ENCODE peak calls at places on chromosomes 3 and 15, in seven cellular contexts. A, X, C, J, E, N and M are unnamed samples.

GRCh38 chr15:70427531-70428120 is 329.9 kb upstream of the TLE3 start:
- DNase-seq in A (peak), X (no peak), C (no peak), J (no peak), E (no peak), N (no peak), M (no peak)

GRCh38 chr3:171156455-171157005 is 130.0 kb upstream of the SLC2A2 start:
- DNase-seq in A (peak), X (no peak), C (no peak), J (no peak), E (no peak), N (no peak), M (no peak)

GRCh38 chr3:37163262-37164020 is 10.9 kb downstream of the LRRFIP2 start:
- DNase-seq in A (no peak), X (no peak), C (peak), J (peak), E (no peak), N (no peak), M (peak)

GRCh38 chr3:143203848-143204247 is 84.3 kb downstream of the CHST2 start:
- DNase-seq in A (peak), X (no peak), C (no peak), J (peak), E (no peak), N (no peak), M (no peak)

GRCh38 chr3:45553469-45553974 is 41.0 kb upstream of the LIMD1 start:
- DNase-seq in A (peak), X (peak), C (no peak), J (peak), E (no peak), N (peak), M (no peak)

GRCh38 chr15:82571722-82572222 is 31.5 kb upstream of the RPS17 start:
- DNase-seq in A (peak), X (no peak), C (peak), J (peak), E (no peak), N (peak), M (peak)

GRCh38 chr3:20997183-20997582 is 753.8 kb downstream of the ZNF385D start:
- DNase-seq in A (no peak), X (no peak), C (no peak), J (no peak), E (no peak), N (no peak), M (no peak)

GRCh38 chr3:81170298-81170697 is 591.1 kb downstream of the GBE1 start:
- DNase-seq in A (no peak), X (no peak), C (peak), J (no peak), E (no peak), N (no peak), M (peak)

GRCh38 chr15:96171271-96171739 is 159.2 kb upstream of the NR2F2 start:
- DNase-seq in A (no peak), X (no peak), C (peak), J (no peak), E (no peak), N (peak), M (peak)

GRCh38 chr3:159236306-159236705 is 434.5 kb downstream of the MFSD1 start:
- DNase-seq in A (no peak), X (no peak), C (no peak), J (peak), E (no peak), N (no peak), M (no peak)

GRCh38 chr3:42025388-42026138 is 63.7 kb upstream of the ULK4 start:
- DNase-seq in A (peak), X (peak), C (peak), J (peak), E (peak), N (peak), M (peak)

GRCh38 chr15:42385206-42385979 is 26.1 kb downstream of the CAPN3 start:
- DNase-seq in A (peak), X (peak), C (peak), J (peak), E (peak), N (peak), M (peak)

GRCh38 chr3:123116116-123116515 is 49.3 kb downstream of the PDIA5 start:
- DNase-seq in A (no peak), X (no peak), C (no peak), J (no peak), E (no peak), N (no peak), M (no peak)

GRCh38 chr3:45551214-45552010 is 43.1 kb upstream of the LIMD1 start:
- DNase-seq in A (peak), X (no peak), C (no peak), J (peak), E (peak), N (peak), M (no peak)

GRCh38 chr15:44325568-44325967 is 37.0 kb downstream of the GOLM2 start:
- DNase-seq in A (no peak), X (peak), C (peak), J (no peak), E (no peak), N (no peak), M (peak)

GRCh38 chr3:40445062-40445461 is 12.1 kb upstream of the RPL14 start:
- DNase-seq in A (no peak), X (no peak), C (no peak), J (no peak), E (no peak), N (no peak), M (no peak)

GRCh38 chr3:36701903-36702374 is 62.4 kb downstream of the DCLK3 start:
- DNase-seq in A (peak), X (no peak), C (no peak), J (peak), E (no peak), N (no peak), M (no peak)

GRCh38 chr3:187016639-187017345 is 86.5 kb downstream of the ST6GAL1 start:
- DNase-seq in A (peak), X (no peak), C (no peak), J (peak), E (no peak), N (peak), M (no peak)

GRCh38 chr3:31472479-31473390 is 60.0 kb upstream of the STT3B start:
- DNase-seq in A (peak), X (no peak), C (no peak), J (peak), E (no peak), N (no peak), M (no peak)

GRCh38 chr3:171809513-171810277 is 588 bp downstream of the PLD1 start:
- DNase-seq in A (peak), X (peak), C (peak), J (peak), E (no peak), N (peak), M (peak)

GRCh38 chr15:67850336-67850735 is 10.5 kb upstream of the RNU6-1 start:
- DNase-seq in A (no peak), X (no peak), C (no peak), J (no peak), E (no peak), N (no peak), M (no peak)
- H2AFZ ChIP-seq in A (no peak), X (no peak), C (no peak), J (no peak), E (no peak), N (no peak), M (peak)

DNA sequence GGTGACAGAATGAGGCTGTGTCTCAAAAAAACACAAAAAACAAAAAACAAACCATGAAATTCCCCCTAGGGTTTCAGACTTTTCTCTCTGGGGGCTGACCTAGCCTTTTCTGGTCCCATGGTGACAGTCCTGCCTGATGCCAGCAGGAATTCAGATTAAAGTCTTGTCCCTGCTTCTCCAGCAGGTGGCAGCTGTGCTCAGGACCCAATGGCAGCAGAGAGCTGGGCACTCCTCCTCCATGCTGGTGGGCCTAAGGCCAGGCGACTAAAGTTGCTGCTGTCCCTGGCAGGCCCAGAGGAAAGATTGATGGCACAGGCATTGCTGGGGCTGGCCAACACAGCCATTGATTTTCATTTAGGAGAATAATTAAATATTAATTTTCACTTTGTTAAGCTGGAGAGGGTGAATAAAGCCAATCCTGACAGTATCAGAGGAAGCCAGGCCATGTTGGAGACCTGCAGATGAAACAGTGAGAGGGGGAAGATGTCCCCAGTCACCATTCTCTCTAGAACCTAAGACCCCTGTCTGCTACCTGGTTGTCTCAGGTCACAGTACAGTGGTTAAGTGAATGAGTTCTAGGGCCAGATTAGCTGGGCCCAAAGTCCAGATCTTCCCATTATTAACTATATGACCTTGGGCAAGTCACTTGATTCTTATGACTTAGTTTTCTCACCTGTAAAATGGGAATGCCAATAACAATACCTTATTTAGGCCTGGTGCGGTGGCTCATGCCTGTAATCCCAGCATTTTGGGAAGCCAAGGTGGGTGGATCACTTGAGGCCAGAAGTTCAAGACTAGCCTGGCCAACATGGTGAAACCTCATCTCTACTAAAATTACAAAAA is 7.1 kb downstream of the CELF6 start:
- DNase-seq in A (peak), X (peak), C (peak), J (peak), E (peak), N (peak), M (peak)
- TF ChIP-seq EZH2phosphoT487 in A (no peak), X (no peak), C (no peak), J (no peak), E (no peak), N (no peak), M (no peak)

DNA sequence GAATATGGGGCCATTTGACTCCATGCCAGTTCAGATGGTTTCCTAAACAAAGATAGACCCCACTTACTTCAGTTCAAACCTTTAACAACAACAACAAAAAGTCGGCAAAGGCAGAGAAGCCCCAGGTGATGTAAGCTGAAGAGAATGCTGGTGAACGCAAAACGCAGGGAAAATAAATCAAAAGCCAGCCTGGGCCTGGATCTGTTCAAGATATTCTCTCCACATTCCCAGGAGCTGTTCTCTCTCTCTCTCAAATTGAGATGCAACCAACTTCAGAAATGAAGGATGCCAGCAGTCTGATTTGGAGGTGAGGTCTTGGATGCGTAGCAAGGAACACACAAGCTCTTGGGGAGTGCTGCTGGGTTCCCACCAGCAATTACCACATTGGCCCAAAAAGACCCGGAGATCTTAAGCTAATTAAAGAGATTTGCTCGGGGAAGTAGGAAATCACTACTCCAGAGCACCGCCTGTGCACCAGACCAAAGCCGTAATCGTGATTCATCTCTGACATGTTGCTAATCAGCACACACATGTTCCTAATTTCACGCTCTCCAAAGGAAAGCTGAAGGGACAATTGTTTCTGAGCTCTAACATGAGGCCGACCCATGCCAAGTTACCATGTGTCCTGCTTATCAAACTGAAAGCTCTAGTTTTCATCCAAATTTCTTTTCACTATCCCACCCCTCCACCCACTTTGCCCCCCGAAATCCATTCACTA is 37.1 kb downstream of the IL17RD start:
- DNase-seq in A (no peak), X (no peak), C (no peak), J (peak), E (no peak), N (peak), M (no peak)
- TF ChIP-seq EZH2 in A (no peak), X (no peak), C (no peak), J (no peak), E (no peak), N (no peak), M (no peak)

GRCh38 chr15:66524801-66525200 is 19.7 kb downstream of the ZWILCH start:
- DNase-seq in A (no peak), X (no peak), C (no peak), J (no peak), E (no peak), N (no peak), M (no peak)

GRCh38 chr15:66523926-66524325 is 18.8 kb downstream of the ZWILCH start:
- DNase-seq in A (no peak), X (no peak), C (no peak), J (no peak), E (no peak), N (no peak), M (no peak)
- H2AFZ ChIP-seq in A (no peak), X (no peak), C (no peak), J (no peak), E (no peak), N (no peak), M (no peak)

DNA sequence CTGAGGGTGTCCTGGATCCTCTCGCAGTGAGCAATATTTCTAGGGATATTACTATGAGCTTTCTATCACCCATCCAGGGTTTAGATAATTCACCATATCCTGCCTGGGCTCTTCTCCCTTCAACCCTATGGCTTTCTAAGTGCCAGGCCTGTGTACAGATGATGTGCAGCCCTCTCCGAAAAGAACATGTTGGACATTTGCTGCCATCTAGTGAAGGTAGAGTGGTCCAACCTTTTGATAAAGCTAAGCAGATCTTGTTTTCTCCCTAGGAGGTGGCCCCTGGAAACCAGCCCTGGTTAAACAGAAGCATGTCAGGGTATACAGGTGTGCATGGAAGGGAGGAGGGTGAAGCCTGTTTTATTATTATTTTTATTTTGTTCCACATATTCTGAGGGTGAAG is 27.9 kb upstream of the SCN10A start:
- DNase-seq in A (peak), X (no peak), C (peak), J (peak), E (peak), N (peak), M (peak)
- TF ChIP-seq EZH2phosphoT487 in A (no peak), X (no peak), C (no peak), J (no peak), E (no peak), N (no peak), M (no peak)

DNA sequence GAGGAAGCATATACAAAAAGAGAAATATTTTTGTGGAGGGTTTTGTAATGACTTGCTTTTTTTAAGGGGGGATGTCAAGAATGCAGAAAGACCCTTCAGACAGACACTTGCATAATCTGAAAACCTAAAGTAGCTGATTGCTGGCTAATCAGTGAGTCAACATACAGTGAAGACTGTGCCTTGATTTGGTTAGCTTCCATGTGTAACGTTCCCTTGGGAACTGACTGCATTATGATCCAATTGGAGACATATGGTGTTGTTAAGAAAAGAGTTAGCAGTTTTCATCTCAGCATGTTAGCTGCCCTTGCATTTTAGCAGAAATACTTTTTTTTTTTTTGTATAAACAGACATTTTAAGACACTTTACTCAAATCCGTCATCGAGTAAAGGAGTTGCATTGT is 483.2 kb downstream of the RBMS3 start:
- DNase-seq in A (no peak), X (no peak), C (no peak), J (peak), E (no peak), N (no peak), M (no peak)
- TF ChIP-seq EZH2 in A (no peak), X (no peak), C (no peak), J (no peak), E (no peak), N (no peak), M (no peak)

GRCh38 chr15:86317379-86317745 is 237.7 kb downstream of the AGBL1 start:
- DNase-seq in A (no peak), X (no peak), C (no peak), J (no peak), E (no peak), N (no peak), M (no peak)
- H2AFZ ChIP-seq in A (no peak), X (no peak), C (peak), J (no peak), E (no peak), N (no peak), M (peak)

GRCh38 chr15:27582741-27583400 is 516.2 kb downstream of the OCA2 start:
- DNase-seq in A (no peak), X (no peak), C (no peak), J (peak), E (no peak), N (no peak), M (no peak)
- TF ChIP-seq EZH2phosphoT487 in A (no peak), X (no peak), C (no peak), J (no peak), E (no peak), N (no peak), M (no peak)

GRCh38 chr3:183180105-183180763 is 17.7 kb upstream of the LAMP3 start:
- DNase-seq in A (peak), X (no peak), C (peak), J (peak), E (no peak), N (no peak), M (peak)
- TF ChIP-seq EZH2 in A (no peak), X (no peak), C (no peak), J (no peak), E (no peak), N (no peak), M (no peak)

DNA sequence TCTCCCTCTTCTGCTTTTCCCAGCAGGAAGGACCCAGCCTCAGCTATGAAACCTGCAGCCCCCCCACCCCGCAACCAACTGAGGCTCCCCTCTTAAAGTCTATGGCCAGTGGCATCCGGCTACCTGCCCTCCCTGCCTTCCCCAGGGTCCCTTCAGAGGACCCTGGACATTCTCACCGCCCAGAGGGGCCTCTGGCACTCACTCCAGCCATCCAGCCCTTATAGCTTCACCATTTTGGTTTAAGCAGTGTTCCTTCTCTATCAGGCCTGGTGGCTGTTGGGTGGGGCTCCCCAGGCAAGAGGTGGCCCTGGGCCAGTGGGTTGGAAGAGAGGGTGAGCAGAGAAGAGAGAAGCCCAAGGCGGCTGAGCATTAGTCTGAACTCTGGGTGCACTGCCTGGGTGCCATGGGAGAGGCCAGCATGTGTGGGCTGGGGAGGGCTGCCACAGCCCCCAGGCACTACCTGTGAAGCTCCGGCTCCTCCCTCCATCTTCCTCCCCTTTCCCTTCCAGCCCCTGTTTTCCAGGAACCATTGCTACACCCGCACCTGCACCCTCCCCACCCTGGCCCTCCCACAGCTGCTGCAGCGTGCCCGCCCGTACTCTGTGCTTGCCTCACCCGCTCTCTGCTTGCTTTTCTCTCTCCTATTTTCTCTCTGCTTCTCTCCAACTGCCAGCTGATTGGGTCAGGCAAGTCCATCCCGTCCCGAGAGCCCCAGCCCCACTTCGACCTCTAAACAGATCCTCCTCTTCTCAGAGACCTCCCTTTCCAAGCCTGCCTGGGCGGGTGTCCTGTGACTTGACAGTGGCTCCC is 168.2 kb downstream of the TBC1D2B start:
- DNase-seq in A (no peak), X (no peak), C (no peak), J (no peak), E (no peak), N (no peak), M (no peak)
- H2AFZ ChIP-seq in A (no peak), X (no peak), C (no peak), J (no peak), E (no peak), N (no peak), M (no peak)